ENCODE peak calls at places on chromosomes 16 and 17, in ten cellular contexts. O is fibroblast of the aortic adventitia; I is CD4-positive, alpha-beta T cell; F is progenitor cell of endocrine pancreas; A is tibial nerve; B is lower lobe of right lung; L is transverse colon; H is upper lobe of right lung; E is adrenal gland; D is WTC11. U is an unnamed sample.

GRCh38 chr17:83119987-83120864 is 40.8 kb downstream of the METRNL start:
- DNase-seq in O (no peak), I (no peak), F (no peak), A (no peak), B (peak), L (peak), H (no peak), E (no peak), D (no peak), U (peak)

GRCh38 chr16:29698484-29699323 is 19.7 kb downstream of the QPRT start:
- DNase-seq in O (no peak), I (no peak), F (no peak), A (no peak), B (peak), L (no peak), H (no peak), E (no peak), D (no peak), U (no peak)

GRCh38 chr16:90077757-90078593 is 844 bp upstream of the PRDM7 start:
- DNase-seq in O (peak), I (no peak), F (no peak), A (no peak), B (no peak), L (peak), H (no peak), E (peak), D (no peak), U (peak)

GRCh38 chr17:45973943-45974859 is 24.8 kb upstream of the STH start:
- DNase-seq in O (no peak), I (no peak), F (no peak), A (no peak), B (no peak), L (no peak), H (no peak), E (no peak), D (no peak), U (no peak)

GRCh38 chr17:17236295-17237025 is 508 bp downstream of the FLCN start:
- DNase-seq in O (peak), I (no peak), F (no peak), A (no peak), B (no peak), L (peak), H (no peak), E (no peak), D (peak), U (no peak)

GRCh38 chr17:80294210-80294609 is 33.6 kb downstream of the RNF213 start:
- DNase-seq in O (no peak), I (no peak), F (no peak), A (no peak), B (peak), L (peak), H (no peak), E (peak), D (no peak), U (no peak)

GRCh38 chr16:3865241-3865640 is 15.3 kb downstream of the CREBBP start:
- DNase-seq in O (no peak), I (no peak), F (no peak), A (no peak), B (no peak), L (no peak), H (no peak), E (no peak), D (no peak), U (no peak)

GRCh38 chr17:76485569-76485968 is 15.7 kb downstream of the RHBDF2 start:
- DNase-seq in O (no peak), I (no peak), F (no peak), A (no peak), B (peak), L (peak), H (no peak), E (peak), D (no peak), U (no peak)

GRCh38 chr17:75927286-75927922 is 13.4 kb downstream of the FBF1 start:
- DNase-seq in O (peak), I (no peak), F (no peak), A (no peak), B (peak), L (peak), H (no peak), E (no peak), D (peak), U (peak)

GRCh38 chr17:50263293-50264262 is 10.7 kb upstream of the TMEM92 start:
- DNase-seq in O (no peak), I (no peak), F (no peak), A (no peak), B (no peak), L (no peak), H (peak), E (no peak), D (no peak), U (peak)

GRCh38 chr16:2025251-2025650 is 1.5 kb upstream of the NHERF2 start:
- DNase-seq in O (no peak), I (no peak), F (no peak), A (no peak), B (no peak), L (no peak), H (no peak), E (no peak), D (no peak), U (no peak)

GRCh38 chr17:46044286-46044928 is 45.4 kb downstream of the STH start:
- DNase-seq in O (peak), I (peak), F (no peak), A (peak), B (no peak), L (peak), H (no peak), E (peak), D (peak), U (no peak)

GRCh38 chr17:79026345-79027273 is 2.6 kb downstream of the C1QTNF1 start:
- DNase-seq in O (peak), I (peak), F (no peak), A (peak), B (no peak), L (peak), H (peak), E (peak), D (no peak), U (no peak)

GRCh38 chr17:10907370-10907769 is 69.5 kb upstream of the PIRT start:
- DNase-seq in O (no peak), I (no peak), F (no peak), A (no peak), B (no peak), L (no peak), H (no peak), E (no peak), D (no peak), U (no peak)

GRCh38 chr17:44121206-44121605 is 2.2 kb downstream of the HDAC5 start:
- DNase-seq in O (no peak), I (no peak), F (no peak), A (no peak), B (no peak), L (no peak), H (no peak), E (no peak), D (no peak), U (no peak)

GRCh38 chr16:48623304-48624016 is 13.5 kb upstream of the N4BP1 start:
- DNase-seq in O (peak), I (peak), F (peak), A (peak), B (peak), L (peak), H (peak), E (peak), D (peak), U (peak)

GRCh38 chr16:50972899-50973298 is 178.2 kb downstream of the SALL1 start:
- DNase-seq in O (no peak), I (no peak), F (no peak), A (no peak), B (no peak), L (no peak), H (no peak), E (no peak), D (no peak), U (no peak)

GRCh38 chr17:44424828-44425463 is 35.5 kb upstream of the ITGA2B start:
- DNase-seq in O (no peak), I (no peak), F (no peak), A (no peak), B (no peak), L (no peak), H (no peak), E (no peak), D (no peak), U (no peak)

GRCh38 chr16:10957771-10958486 is 13.6 kb downstream of the CLEC16A start:
- DNase-seq in O (no peak), I (no peak), F (no peak), A (no peak), B (no peak), L (no peak), H (no peak), E (no peak), D (no peak), U (no peak)

GRCh38 chr17:79991924-79992656 is 43.6 kb downstream of the TBC1D16 start:
- DNase-seq in O (no peak), I (no peak), F (no peak), A (no peak), B (no peak), L (peak), H (no peak), E (no peak), D (no peak), U (no peak)

GRCh38 chr17:7889166-7889584 is 586 bp downstream of the CHD3 start:
- DNase-seq in O (peak), I (peak), F (no peak), A (peak), B (peak), L (peak), H (peak), E (peak), D (peak), U (no peak)
- TF ChIP-seq CTCF in O (peak), I (peak), F (no peak), A (no peak), B (peak), L (peak), H (peak), E (peak), D (no peak), U (no peak)

GRCh38 chr16:69937465-69937951 is 13.6 kb upstream of the CLEC18A start:
- DNase-seq in O (no peak), I (no peak), F (no peak), A (no peak), B (peak), L (no peak), H (no peak), E (peak), D (peak), U (no peak)

GRCh38 chr16:69941251-69942098 is 9.7 kb upstream of the CLEC18A start:
- DNase-seq in O (no peak), I (no peak), F (no peak), A (no peak), B (peak), L (no peak), H (peak), E (peak), D (no peak), U (no peak)

GRCh38 chr16:69939821-69940585 is 11.1 kb upstream of the CLEC18A start:
- DNase-seq in O (no peak), I (no peak), F (no peak), A (no peak), B (peak), L (no peak), H (no peak), E (peak), D (no peak), U (no peak)

GRCh38 chr16:69940676-69941075 is 10.5 kb upstream of the CLEC18A start:
- DNase-seq in O (no peak), I (no peak), F (no peak), A (no peak), B (peak), L (no peak), H (no peak), E (peak), D (no peak), U (no peak)

GRCh38 chr16:69938981-69939820 is 11.9 kb upstream of the CLEC18A start:
- DNase-seq in O (no peak), I (no peak), F (no peak), A (no peak), B (peak), L (no peak), H (no peak), E (peak), D (no peak), U (no peak)
- TF ChIP-seq CTCF in O (no peak), I (no peak), F (no peak), A (no peak), B (no peak), L (no peak), H (no peak), E (no peak), D (no peak), U (no peak)

GRCh38 chr16:57859331-57859730 is 57.0 kb upstream of the KIFC3 start:
- DNase-seq in O (peak), I (no peak), F (no peak), A (no peak), B (no peak), L (no peak), H (no peak), E (no peak), D (peak), U (no peak)

GRCh38 chr16:57866529-57866918 is 64.2 kb upstream of the KIFC3 start:
- DNase-seq in O (no peak), I (no peak), F (no peak), A (no peak), B (no peak), L (no peak), H (no peak), E (no peak), D (no peak), U (no peak)

GRCh38 chr16:57863434-57864160 is 61.3 kb upstream of the KIFC3 start:
- DNase-seq in O (peak), I (no peak), F (no peak), A (peak), B (peak), L (peak), H (peak), E (peak), D (peak), U (no peak)

GRCh38 chr16:57865746-57866528 is 63.6 kb upstream of the KIFC3 start:
- DNase-seq in O (no peak), I (no peak), F (no peak), A (no peak), B (no peak), L (no peak), H (no peak), E (no peak), D (no peak), U (no peak)

GRCh38 chr16:57862698-57863433 is 60.6 kb upstream of the KIFC3 start:
- DNase-seq in O (no peak), I (no peak), F (no peak), A (no peak), B (no peak), L (peak), H (no peak), E (no peak), D (no peak), U (no peak)
- TF ChIP-seq CTCF in O (no peak), I (no peak), F (no peak), A (no peak), B (no peak), L (no peak), H (no peak), E (no peak), D (no peak), U (no peak)

GRCh38 chr16:16881771-16882170 is 502.8 kb downstream of the NPIPA7 start:
- DNase-seq in O (no peak), I (no peak), F (no peak), A (no peak), B (no peak), L (no peak), H (no peak), E (no peak), D (no peak), U (no peak)
- TF ChIP-seq CTCF in O (no peak), I (no peak), F (no peak), A (no peak), B (no peak), L (no peak), H (no peak), E (no peak), D (no peak), U (no peak)

GRCh38 chr16:66549284-66550131 is at the start of gene TK2:
- DNase-seq in O (no peak), I (peak), F (peak), A (peak), B (peak), L (peak), H (peak), E (peak), D (peak), U (peak)
- TF ChIP-seq CTCF in O (peak), I (no peak), F (peak), A (peak), B (peak), L (peak), H (peak), E (no peak), D (no peak), U (peak)

DNA sequence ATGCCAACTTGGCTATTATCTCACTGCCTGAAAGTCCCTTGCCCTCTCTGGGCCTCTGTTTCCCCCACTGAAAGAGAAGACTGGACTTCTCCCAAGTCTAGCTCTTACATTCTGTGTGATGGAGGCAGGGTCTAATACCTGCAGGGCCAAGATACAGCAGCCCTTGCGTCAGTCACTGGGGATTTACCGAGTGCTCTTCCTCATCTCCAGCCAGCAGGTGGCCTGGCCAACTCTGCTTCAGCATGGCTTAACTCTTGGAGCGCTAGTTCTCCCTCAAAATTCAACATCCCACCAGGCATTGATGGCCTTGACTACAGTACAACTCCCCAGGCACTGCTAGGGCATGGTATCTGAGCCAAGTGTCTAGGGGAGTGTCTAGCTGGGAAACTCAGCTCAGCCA is 19.9 kb upstream of the MTMR4 start:
- DNase-seq in O (no peak), I (no peak), F (no peak), A (no peak), B (no peak), L (no peak), H (no peak), E (no peak), D (no peak), U (no peak)
- TF ChIP-seq CTCF in O (no peak), I (no peak), F (peak), A (no peak), B (no peak), L (no peak), H (no peak), E (no peak), D (no peak), U (no peak)

GRCh38 chr17:57110152-57110542 is 25.1 kb downstream of the AKAP1 start:
- DNase-seq in O (no peak), I (no peak), F (no peak), A (no peak), B (no peak), L (no peak), H (no peak), E (peak), D (no peak), U (no peak)

GRCh38 chr17:57110579-57111367 is 25.7 kb downstream of the AKAP1 start:
- DNase-seq in O (no peak), I (no peak), F (no peak), A (no peak), B (no peak), L (no peak), H (no peak), E (no peak), D (no peak), U (no peak)

GRCh38 chr17:57111386-57111785 is 26.3 kb downstream of the AKAP1 start:
- DNase-seq in O (no peak), I (no peak), F (no peak), A (no peak), B (no peak), L (no peak), H (no peak), E (no peak), D (no peak), U (no peak)

GRCh38 chr17:57108656-57109392 is 23.8 kb downstream of the AKAP1 start:
- DNase-seq in O (no peak), I (no peak), F (no peak), A (no peak), B (no peak), L (peak), H (no peak), E (no peak), D (no peak), U (no peak)

DNA sequence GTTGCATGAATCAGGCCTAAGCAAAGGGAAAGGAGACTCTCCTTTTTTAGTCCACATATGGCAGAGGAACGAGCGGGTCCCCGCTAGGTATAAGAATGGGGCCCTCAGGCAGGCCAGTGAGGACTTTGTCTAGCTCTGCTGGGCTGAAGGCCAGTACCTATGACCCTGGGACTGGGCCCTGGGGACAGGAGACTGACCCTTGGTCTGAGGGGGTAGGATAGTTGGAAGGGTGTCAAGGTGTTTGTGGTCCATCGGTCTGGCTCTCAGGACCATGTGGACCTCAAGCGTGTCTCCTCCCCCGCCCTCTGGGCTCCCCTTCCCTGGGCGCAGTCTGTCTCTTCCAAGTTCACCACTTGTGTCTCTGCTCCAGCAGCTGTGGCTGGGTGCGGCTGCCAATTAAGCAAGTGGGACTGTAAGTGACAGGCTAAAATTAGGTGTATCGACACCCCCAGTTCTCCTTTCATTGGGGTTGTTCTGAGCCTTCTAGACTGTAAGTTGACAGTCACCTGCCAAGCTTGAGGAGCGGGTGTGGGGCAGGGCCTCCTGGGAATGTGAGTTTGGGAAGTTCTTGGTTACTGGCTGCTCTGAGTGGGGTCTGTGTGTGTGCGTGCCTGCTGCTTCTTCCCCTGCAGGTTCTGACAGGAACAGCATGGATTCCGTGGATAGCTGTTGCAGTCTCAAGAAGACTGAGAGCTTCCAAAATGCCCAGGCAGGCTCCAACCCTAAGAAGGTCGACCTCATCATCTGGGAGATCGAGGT is 24.5 kb downstream of the AKAP1 start:
- DNase-seq in O (no peak), I (no peak), F (no peak), A (no peak), B (no peak), L (peak), H (no peak), E (no peak), D (peak), U (no peak)
- TF ChIP-seq CTCF in O (peak), I (no peak), F (peak), A (no peak), B (no peak), L (peak), H (peak), E (no peak), D (no peak), U (no peak)

GRCh38 chr16:55323637-55324490 is at the start of gene IRX6:
- DNase-seq in O (no peak), I (no peak), F (peak), A (no peak), B (peak), L (no peak), H (peak), E (no peak), D (peak), U (no peak)
- TF ChIP-seq CTCF in O (no peak), I (no peak), F (peak), A (no peak), B (peak), L (no peak), H (peak), E (no peak), D (peak), U (no peak)

GRCh38 chr17:66290097-66290722 is 12.2 kb upstream of the PRKCA start:
- DNase-seq in O (no peak), I (no peak), F (no peak), A (no peak), B (no peak), L (no peak), H (no peak), E (no peak), D (no peak), U (no peak)
- TF ChIP-seq CTCF in O (peak), I (peak), F (peak), A (no peak), B (peak), L (no peak), H (peak), E (no peak), D (no peak), U (peak)